ENCODE peak calls at places on chromosomes 12 and 14, in nine cellular contexts. B is cardiac fibroblast, Q is RWPE1, N is fibroblast of mammary gland, O is neural progenitor cell, V is coronary artery, S is activated B cell treated with CpG ODN at 0.5 μM for 24 hours, P is WTC11, Y is GM12864. E is an unnamed sample.

GRCh38 chr12:69438539-69438938 is 31.6 kb upstream of the FRS2 start:
- DNase-seq in Q (no peak), B (no peak), Y (no peak), V (no peak), P (no peak), N (no peak), S (no peak), O (no peak), E (no peak)

GRCh38 chr12:115351513-115352077 is 667.6 kb upstream of the TBX3 start:
- DNase-seq in P (no peak), O (no peak), Q (no peak), S (no peak), B (peak; percentile 88), N (peak; percentile 81), V (no peak), Y (no peak), E (peak; percentile 8)

GRCh38 chr12:2256915-2257314 is 204.1 kb downstream of the CACNA1C start:
- DNase-seq in S (no peak), N (peak; percentile 43), O (no peak), B (peak; percentile 47), V (no peak), Y (no peak), Q (no peak), P (no peak), E (no peak)

GRCh38 chr14:104593710-104594121 is 10.9 kb downstream of the TMEM179 start:
- DNase-seq in Q (no peak), V (no peak), S (no peak), Y (no peak), P (no peak), N (no peak), O (no peak), B (no peak), E (no peak)

GRCh38 chr12:57222286-57223190 is 5.9 kb downstream of the NXPH4 start:
- DNase-seq in Q (no peak), P (no peak), V (no peak), B (no peak), S (no peak), O (no peak), N (no peak), Y (no peak), E (no peak)

GRCh38 chr12:58670623-58671022 is 249.7 kb downstream of the LRIG3 start:
- DNase-seq in Y (no peak), N (no peak), S (no peak), Q (no peak), B (no peak), O (no peak), V (no peak), P (no peak), E (no peak)

GRCh38 chr12:10182662-10183061 is 3.8 kb downstream of the TMEM52B start:
- DNase-seq in O (no peak), Y (no peak), S (no peak), N (peak; percentile 94), P (no peak), V (no peak), Q (peak; percentile 58), B (peak; percentile 88), E (no peak)

GRCh38 chr14:90397401-90398314 is 829 bp downstream of the CALM1 start:
- DNase-seq in Q (peak; percentile 70), N (peak; percentile 33), O (peak; percentile 78), Y (no peak), S (peak; percentile 62), P (peak; percentile 48), V (peak; percentile 83), B (no peak), E (peak; percentile 63)

GRCh38 chr12:77842430-77842829 is 11.7 kb downstream of the NAV3 start:
- DNase-seq in O (no peak), N (peak; percentile 50), Q (peak; percentile 4), Y (no peak), S (no peak), B (peak; percentile 6), V (no peak), P (no peak), E (no peak)

GRCh38 chr12:26121323-26121740 is 3.5 kb downstream of the BHLHE41 start:
- DNase-seq in Y (no peak), S (no peak), O (peak; percentile 24), B (no peak), Q (no peak), P (no peak), V (no peak), N (no peak), E (no peak)

GRCh38 chr12:116157845-116158267 is 119.6 kb downstream of the MED13L start:
- DNase-seq in Q (no peak), Y (no peak), N (no peak), O (peak; percentile 22), B (no peak), V (no peak), S (no peak), P (no peak), E (no peak)

DNA sequence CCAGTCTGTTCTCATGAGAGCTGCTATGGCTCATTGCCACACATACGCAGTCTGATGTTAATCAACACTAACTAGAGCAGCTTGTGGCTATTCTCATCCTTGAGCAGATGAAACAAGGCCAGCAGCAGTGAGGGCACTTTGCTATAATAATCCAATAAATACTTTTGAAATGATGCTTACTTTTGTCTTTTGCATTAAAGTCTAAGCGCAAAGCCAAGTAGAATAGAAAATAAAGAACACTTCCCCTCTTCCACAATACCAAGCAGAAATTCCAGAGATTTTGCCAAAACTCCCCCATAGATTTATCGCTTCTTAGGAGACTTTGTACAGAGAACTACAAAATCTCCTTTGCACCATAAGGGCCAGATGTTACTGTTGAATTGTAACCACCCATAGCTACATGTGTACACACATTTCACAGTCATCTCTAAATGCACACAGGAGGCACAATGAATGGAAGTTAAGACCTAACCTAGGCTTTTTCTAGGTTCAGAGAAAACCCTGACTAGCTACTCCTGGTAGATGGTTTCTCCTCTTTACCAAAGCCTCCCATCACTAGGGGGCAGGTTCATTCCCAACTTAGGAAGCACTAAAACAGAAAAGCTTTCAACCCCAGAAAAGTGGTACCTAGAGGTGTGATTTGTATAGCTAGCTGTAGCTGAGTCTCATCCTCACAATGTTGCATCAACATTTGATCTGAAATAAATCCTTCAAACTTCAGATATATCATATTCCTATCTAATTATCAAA is 119.3 kb downstream of the HMGA2 start:
- DNase-seq in B (no peak), V (no peak), O (no peak), P (no peak), N (peak; percentile 76), Q (no peak), Y (no peak), S (no peak), E (no peak)
- TF ChIP-seq CTCF in B (peak; percentile 27), V (no peak), O (peak; percentile 17), P (no peak), N (peak; percentile 33), Q (no peak), Y (no peak), S (no peak), E (no peak)

DNA sequence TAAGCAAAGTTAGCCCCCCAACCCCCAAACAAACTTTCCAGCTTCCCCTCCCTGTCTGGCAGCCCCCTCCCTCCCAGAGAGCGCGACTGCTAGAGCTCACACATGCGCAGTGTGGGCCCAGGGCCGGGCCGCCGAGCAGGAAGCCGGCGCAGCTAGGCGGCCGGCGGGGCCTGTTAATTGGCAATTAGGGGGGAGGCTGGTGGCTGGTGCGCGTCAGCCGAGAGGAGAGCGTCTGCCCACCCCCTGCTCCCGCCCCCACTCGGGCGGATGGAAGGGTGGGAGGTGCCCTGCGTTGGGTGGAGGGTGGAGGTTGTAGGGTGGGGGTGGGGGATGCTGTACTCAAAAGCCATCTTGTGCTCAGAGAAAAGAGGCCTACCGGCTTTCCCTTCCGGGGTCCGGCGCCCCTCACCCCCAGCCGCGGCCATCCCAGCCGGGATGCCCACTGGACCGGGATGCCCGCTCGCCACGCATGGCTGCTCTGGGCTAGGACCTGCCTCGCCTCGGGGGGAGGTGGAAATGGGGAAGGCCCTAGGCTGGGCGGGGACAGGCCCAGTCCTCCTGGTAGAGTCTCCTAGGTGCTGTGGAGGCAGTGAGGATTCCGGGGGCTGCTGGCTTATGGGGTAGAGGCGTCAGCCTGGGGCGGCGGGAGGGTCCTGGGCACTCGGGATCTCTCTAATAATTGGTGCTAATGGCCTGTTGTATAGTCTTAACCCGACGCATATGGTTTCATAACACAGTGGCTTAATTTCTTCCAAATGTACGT is 9.2 kb downstream of the HOXC8 start:
- DNase-seq in N (peak; percentile 95), B (peak; percentile 17), O (peak; percentile 87), P (peak; percentile 83), Y (peak; percentile 49), S (peak; percentile 67), Q (peak; percentile 95), V (no peak), E (no peak)
- TF ChIP-seq CTCF in N (no peak), B (no peak), O (no peak), P (no peak), Y (no peak), S (no peak), Q (no peak), V (no peak), E (no peak)

GRCh38 chr12:41563044-41563443 is 374.9 kb downstream of the PDZRN4 start:
- DNase-seq in O (no peak), P (no peak), N (no peak), V (no peak), B (no peak), Q (no peak), S (no peak), Y (no peak), E (no peak)

GRCh38 chr12:41566703-41567102 is 378.6 kb downstream of the PDZRN4 start:
- DNase-seq in P (no peak), Q (no peak), B (no peak), S (no peak), O (no peak), Y (no peak), N (no peak), V (no peak), E (no peak)

DNA sequence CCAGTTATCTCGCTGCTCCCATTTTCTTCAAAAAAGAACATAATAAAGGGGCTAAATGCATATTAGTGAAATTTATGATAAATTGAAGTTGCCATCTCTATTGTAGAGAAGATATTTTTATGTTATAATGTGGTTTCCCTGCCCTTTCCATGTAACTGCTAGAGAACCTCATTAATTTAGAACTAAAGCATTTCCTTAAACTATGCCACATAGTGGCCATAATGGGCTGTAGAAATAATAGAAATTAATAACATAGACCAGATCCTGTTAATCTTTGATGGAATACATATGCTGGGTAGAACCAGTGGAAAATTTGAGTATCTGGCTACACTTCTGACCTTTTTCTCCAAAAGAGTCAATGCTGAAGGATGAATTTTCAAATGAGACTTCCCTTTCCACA is 376.7 kb downstream of the PDZRN4 start:
- DNase-seq in P (no peak), N (no peak), Q (no peak), Y (no peak), B (no peak), S (no peak), V (no peak), O (no peak), E (no peak)
- TF ChIP-seq CTCF in P (no peak), N (no peak), Q (no peak), Y (no peak), B (no peak), S (no peak), V (no peak), O (no peak), E (no peak)

DNA sequence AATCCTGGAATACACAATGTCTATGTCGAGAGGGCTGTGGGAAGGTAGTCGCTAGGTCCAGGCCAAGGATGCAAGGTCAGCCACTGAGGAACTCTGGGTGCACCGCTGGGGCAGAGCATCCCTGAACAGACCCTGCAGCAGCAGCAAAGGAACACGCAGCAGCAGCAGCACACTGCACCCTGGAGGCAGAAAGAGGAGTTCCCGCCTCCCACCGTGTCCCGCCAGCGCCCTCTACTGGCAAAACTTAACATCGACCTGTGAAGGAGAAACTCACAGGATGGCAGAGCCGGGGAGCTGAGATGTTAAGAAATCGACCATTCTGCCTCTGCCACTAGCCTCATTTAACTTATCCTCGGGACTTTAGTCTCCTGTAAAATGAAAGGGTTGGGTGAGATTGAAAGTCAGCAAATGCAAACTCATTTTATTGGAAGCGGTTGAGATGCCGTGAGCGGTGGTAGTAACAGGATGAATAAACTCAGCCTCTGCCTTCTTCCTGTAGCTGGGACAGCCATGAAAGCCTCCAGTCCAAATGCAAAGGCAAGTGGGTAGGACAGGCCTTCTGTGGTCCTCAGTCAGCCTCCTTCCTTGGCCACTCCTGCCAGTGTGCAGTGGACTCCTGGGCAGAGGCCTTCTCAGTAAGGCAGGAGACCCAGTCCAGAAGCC is 45.6 kb downstream of the STAB2 start:
- DNase-seq in B (peak; percentile 61), N (peak; percentile 58), P (peak; percentile 93), V (no peak), Y (peak; percentile 37), S (no peak), Q (peak; percentile 59), O (peak; percentile 85), E (peak; percentile 35)
- TF ChIP-seq CTCF in B (peak; percentile 95), N (peak; percentile 99), P (peak; percentile 99), V (no peak), Y (peak; percentile 100), S (no peak), Q (peak; percentile 71), O (peak; percentile 98), E (peak; percentile 93)

E was measured in HL-60.